ENCODE peak calls at places on chromosomes 11 and 22, in seven cellular contexts. M, A, Q, N, F, D and G are unnamed samples. For H3K4me1, the result is how much of the 10 kb centered on the place peaks cover.

GRCh38 chr22:35324067-35324466 is 24.4 kb downstream of the TOM1 start:
- DNase-seq in M (peak), A (no peak), Q (no peak), N (no peak), F (no peak), D (no peak), G (no peak)

GRCh38 chr22:45524157-45524556 is 21.5 kb downstream of the FBLN1 start:
- DNase-seq in M (peak), A (no peak), Q (no peak), N (no peak), F (no peak), D (no peak), G (no peak)

GRCh38 chr22:19855504-19856409 is 1.1 kb upstream of the GNB1L start:
- DNase-seq in M (peak), A (peak), Q (peak), N (peak), F (peak), D (peak), G (no peak)

GRCh38 chr22:47105085-47105484 is 342.6 kb downstream of the TBC1D22A start:
- DNase-seq in M (no peak), A (no peak), Q (no peak), N (no peak), F (no peak), D (no peak), G (no peak)

GRCh38 chr11:28981331-28981865 is 873.2 kb downstream of the METTL15 start:
- DNase-seq in M (no peak), A (no peak), Q (peak), N (peak), F (no peak), D (no peak), G (no peak)

GRCh38 chr11:125402436-125402835 is 93.6 kb downstream of the FEZ1 start:
- DNase-seq in M (peak), A (no peak), Q (peak), N (peak), F (no peak), D (no peak), G (no peak)

GRCh38 chr11:35151896-35152295 is 12.9 kb downstream of the CD44 start:
- DNase-seq in M (no peak), A (no peak), Q (no peak), N (no peak), F (no peak), D (no peak), G (no peak)

GRCh38 chr11:45045692-45046471 is 95.2 kb upstream of the TP53I11 start:
- DNase-seq in M (peak), A (peak), Q (peak), N (peak), F (peak), D (no peak), G (peak)

GRCh38 chr22:41828516-41828915 is 4.4 kb upstream of the SREBF2 start:
- DNase-seq in M (no peak), A (no peak), Q (no peak), N (no peak), F (no peak), D (no peak), G (no peak)

GRCh38 chr11:100546714-100547113 is 140.4 kb upstream of the ARHGAP42 start:
- DNase-seq in M (no peak), A (no peak), Q (peak), N (peak), F (no peak), D (no peak), G (peak)

GRCh38 chr22:26890870-26891269 is 233.5 kb downstream of the MIAT start:
- DNase-seq in M (no peak), A (no peak), Q (no peak), N (no peak), F (no peak), D (no peak), G (no peak)

GRCh38 chr11:58058276-58059010 is 27.7 kb downstream of the OR6Q1 start:
- DNase-seq in M (peak), A (no peak), Q (no peak), N (no peak), F (no peak), D (no peak), G (no peak)

GRCh38 chr22:40670058-40670457 is 9.2 kb upstream of the MCHR1 start:
- DNase-seq in M (no peak), A (no peak), Q (no peak), N (no peak), F (no peak), D (no peak), G (no peak)

GRCh38 chr11:16337421-16338213 is 18.7 kb downstream of the SOX6 start:
- DNase-seq in M (no peak), A (no peak), Q (no peak), N (no peak), F (no peak), D (no peak), G (no peak)

GRCh38 chr22:48866906-48867597 is 960.6 kb downstream of the BRD1 start:
- DNase-seq in M (peak), A (no peak), Q (no peak), N (no peak), F (no peak), D (no peak), G (no peak)

GRCh38 chr11:14411818-14412217 is 52.8 kb upstream of the RRAS2 start:
- DNase-seq in M (no peak), A (no peak), Q (peak), N (peak), F (no peak), D (no peak), G (no peak)

GRCh38 chr11:62556872-62557631 is 10.4 kb upstream of the AHNAK start:
- DNase-seq in M (no peak), A (peak), Q (no peak), N (no peak), F (no peak), D (peak), G (peak)

GRCh38 chr11:44609028-44609782 is 43.7 kb downstream of the CD82 start:
- DNase-seq in M (no peak), A (peak), Q (no peak), N (no peak), F (no peak), D (peak), G (no peak)

GRCh38 chr22:24894220-24894975 is 52.1 kb downstream of the LHFPL7 start:
- DNase-seq in M (peak), A (no peak), Q (peak), N (peak), F (peak), D (no peak), G (peak)

GRCh38 chr11:3134218-3134621 is 30.9 kb downstream of the OSBPL5 start:
- DNase-seq in M (peak), A (no peak), Q (no peak), N (no peak), F (peak), D (no peak), G (no peak)

GRCh38 chr11:57251491-57252104 is 14.5 kb upstream of the APLNR start:
- DNase-seq in M (no peak), A (no peak), Q (peak), N (peak), F (no peak), D (no peak), G (no peak)

GRCh38 chr22:48210812-48211211 is 1448.4 kb downstream of the TBC1D22A start:
- DNase-seq in M (no peak), A (no peak), Q (no peak), N (no peak), F (no peak), D (no peak), G (no peak)

GRCh38 chr11:130403301-130403804 is 25.1 kb downstream of the ADAMTS8 start:
- DNase-seq in M (peak), A (no peak), Q (peak), N (peak), F (peak), D (no peak), G (peak)

GRCh38 chr11:75743711-75744563 is 24.6 kb upstream of the DGAT2 start:
- DNase-seq in M (no peak), A (no peak), Q (no peak), N (no peak), F (no peak), D (no peak), G (peak)

GRCh38 chr11:132909016-132909606 is 623.2 kb downstream of the OPCML start:
- DNase-seq in M (no peak), A (no peak), Q (no peak), N (no peak), F (no peak), D (no peak), G (no peak)

GRCh38 chr11:127862406-127862805 is 725.0 kb downstream of the ETS1 start:
- DNase-seq in M (no peak), A (no peak), Q (peak), N (no peak), F (no peak), D (no peak), G (peak)

GRCh38 chr22:43169310-43170130 is 17.4 kb downstream of the TTLL12 start:
- DNase-seq in M (no peak), A (no peak), Q (no peak), N (no peak), F (no peak), D (no peak), G (no peak)

GRCh38 chr11:67615455-67616430 is 9.0 kb downstream of the NDUFV1 start:
- DNase-seq in M (peak), A (peak), Q (no peak), N (no peak), F (no peak), D (peak), G (no peak)

GRCh38 chr22:28123989-28124766 is 205.1 kb upstream of the PITPNB start:
- DNase-seq in M (no peak), A (no peak), Q (no peak), N (no peak), F (no peak), D (no peak), G (no peak)

GRCh38 chr11:100525635-100526034 is 161.5 kb upstream of the ARHGAP42 start:
- DNase-seq in M (no peak), A (no peak), Q (no peak), N (no peak), F (no peak), D (no peak), G (no peak)

GRCh38 chr22:38718414-38718813 is 12.7 kb downstream of the GTPBP1 start:
- DNase-seq in M (peak), A (no peak), Q (peak), N (peak), F (peak), D (no peak), G (peak)

GRCh38 chr11:11403763-11404725 is 51.0 kb upstream of the CSNK2A3 start:
- DNase-seq in M (no peak), A (no peak), Q (peak), N (peak), F (peak), D (no peak), G (peak)

GRCh38 chr11:128525411-128526243 is 61.7 kb downstream of the ETS1 start:
- DNase-seq in M (no peak), A (peak), Q (peak), N (peak), F (no peak), D (peak), G (peak)

GRCh38 chr11:46457659-46458058 is 66.1 kb upstream of the CHRM4 start:
- DNase-seq in M (no peak), A (no peak), Q (no peak), N (no peak), F (no peak), D (no peak), G (no peak)

GRCh38 chr11:95067828-95068244 is 1.1 kb downstream of the SRSF8 start:
- DNase-seq in M (no peak), A (no peak), Q (no peak), N (no peak), F (no peak), D (no peak), G (no peak)

GRCh38 chr11:95074806-95075563 is 8.3 kb downstream of the SRSF8 start:
- DNase-seq in M (peak), A (no peak), Q (no peak), N (no peak), F (no peak), D (no peak), G (peak)

GRCh38 chr11:95076416-95076815 is 9.7 kb downstream of the SRSF8 start:
- DNase-seq in M (no peak), A (peak), Q (peak), N (peak), F (peak), D (no peak), G (peak)

GRCh38 chr11:95068549-95068948 is 1.8 kb downstream of the SRSF8 start:
- DNase-seq in M (peak), A (peak), Q (peak), N (peak), F (peak), D (peak), G (peak)

DNA sequence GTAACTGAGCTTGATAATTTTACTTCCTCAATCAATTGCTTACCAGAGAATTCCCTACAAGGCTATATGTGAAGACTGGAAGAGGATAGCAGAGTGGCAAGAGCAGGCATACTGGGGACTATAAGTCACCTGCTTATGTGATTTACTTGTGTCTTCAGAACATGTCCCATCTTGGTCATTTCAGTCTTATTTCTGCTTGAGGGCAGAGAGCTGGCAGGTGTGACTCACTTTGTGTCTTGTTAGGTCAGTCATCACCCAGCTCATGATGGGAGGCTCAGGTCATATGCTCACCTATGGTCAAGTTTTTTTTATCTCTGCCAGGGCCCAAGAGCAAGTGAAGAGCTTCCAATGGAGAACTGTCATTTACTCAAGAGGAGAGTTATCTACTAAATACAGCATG is 6.2 kb downstream of the SRSF8 start:
- DNase-seq in M (no peak), A (no peak), Q (no peak), N (no peak), F (no peak), D (no peak), G (no peak)
- H3K4me1 ChIP-seq in M (under half), A (under half), Q (under half), N (under half), F (under half), D (under half), G (under half)

GRCh38 chr22:33895444-33895843 is 24.8 kb downstream of the LARGE1 start:
- DNase-seq in M (no peak), A (no peak), Q (no peak), N (no peak), F (no peak), D (no peak), G (no peak)

GRCh38 chr22:33896154-33896800 is 24.0 kb downstream of the LARGE1 start:
- DNase-seq in M (no peak), A (no peak), Q (no peak), N (no peak), F (no peak), D (no peak), G (no peak)

GRCh38 chr22:33897621-33897910 is 22.7 kb downstream of the LARGE1 start:
- DNase-seq in M (no peak), A (no peak), Q (no peak), N (no peak), F (no peak), D (no peak), G (no peak)

GRCh38 chr22:33898121-33898520 is 22.2 kb downstream of the LARGE1 start:
- DNase-seq in M (no peak), A (no peak), Q (no peak), N (no peak), F (no peak), D (no peak), G (no peak)

GRCh38 chr22:33896801-33897620 is 23.3 kb downstream of the LARGE1 start:
- DNase-seq in M (no peak), A (no peak), Q (peak), N (no peak), F (no peak), D (no peak), G (peak)
- H3K4me1 ChIP-seq in M (under half), A (under half), Q (under half), N (under half), F (under half), D (under half), G (under half)

GRCh38 chr11:86477495-86478155 is 102.9 kb downstream of the CCDC81 start:
- DNase-seq in M (no peak), A (no peak), Q (peak), N (peak), F (peak), D (no peak), G (no peak)

GRCh38 chr11:86481399-86481798 is 106.7 kb downstream of the CCDC81 start:
- DNase-seq in M (no peak), A (no peak), Q (no peak), N (no peak), F (no peak), D (no peak), G (no peak)

GRCh38 chr11:86476109-86476861 is 101.6 kb downstream of the CCDC81 start:
- DNase-seq in M (no peak), A (no peak), Q (no peak), N (no peak), F (peak), D (no peak), G (no peak)

GRCh38 chr11:86475027-86475426 is 100.3 kb downstream of the CCDC81 start:
- DNase-seq in M (no peak), A (no peak), Q (no peak), N (no peak), F (no peak), D (no peak), G (no peak)

DNA sequence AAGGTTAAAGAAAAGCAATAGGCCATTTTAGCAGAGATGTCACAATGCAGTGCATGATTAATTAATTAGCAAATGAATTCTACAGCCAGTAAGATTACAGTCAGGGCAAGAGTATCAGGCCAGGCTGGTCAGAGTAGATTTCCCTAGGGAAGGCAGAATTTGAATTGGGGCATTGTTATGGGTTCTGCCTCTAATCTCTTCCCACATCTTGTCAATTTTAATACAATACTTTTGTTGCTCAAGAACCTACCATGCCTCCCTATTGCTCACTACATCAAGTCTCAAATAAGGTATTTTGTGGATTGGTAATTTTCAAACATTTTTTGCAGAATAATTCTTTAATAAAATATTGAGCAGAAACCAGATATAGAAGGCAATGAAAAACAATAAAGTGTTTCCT is 103.7 kb downstream of the CCDC81 start:
- DNase-seq in M (no peak), A (no peak), Q (no peak), N (no peak), F (no peak), D (no peak), G (no peak)
- H3K4me1 ChIP-seq in M (under half), A (under half), Q (under half), N (under half), F (under half), D (under half), G (under half)

GRCh38 chr11:119419246-119419645 is 3.7 kb downstream of the THY1 start:
- DNase-seq in M (no peak), A (no peak), Q (no peak), N (no peak), F (no peak), D (no peak), G (no peak)
- H3K4me1 ChIP-seq in M (under half), A (under half), Q (under half), N (under half), F (under half), D (under half), G (under half)

DNA sequence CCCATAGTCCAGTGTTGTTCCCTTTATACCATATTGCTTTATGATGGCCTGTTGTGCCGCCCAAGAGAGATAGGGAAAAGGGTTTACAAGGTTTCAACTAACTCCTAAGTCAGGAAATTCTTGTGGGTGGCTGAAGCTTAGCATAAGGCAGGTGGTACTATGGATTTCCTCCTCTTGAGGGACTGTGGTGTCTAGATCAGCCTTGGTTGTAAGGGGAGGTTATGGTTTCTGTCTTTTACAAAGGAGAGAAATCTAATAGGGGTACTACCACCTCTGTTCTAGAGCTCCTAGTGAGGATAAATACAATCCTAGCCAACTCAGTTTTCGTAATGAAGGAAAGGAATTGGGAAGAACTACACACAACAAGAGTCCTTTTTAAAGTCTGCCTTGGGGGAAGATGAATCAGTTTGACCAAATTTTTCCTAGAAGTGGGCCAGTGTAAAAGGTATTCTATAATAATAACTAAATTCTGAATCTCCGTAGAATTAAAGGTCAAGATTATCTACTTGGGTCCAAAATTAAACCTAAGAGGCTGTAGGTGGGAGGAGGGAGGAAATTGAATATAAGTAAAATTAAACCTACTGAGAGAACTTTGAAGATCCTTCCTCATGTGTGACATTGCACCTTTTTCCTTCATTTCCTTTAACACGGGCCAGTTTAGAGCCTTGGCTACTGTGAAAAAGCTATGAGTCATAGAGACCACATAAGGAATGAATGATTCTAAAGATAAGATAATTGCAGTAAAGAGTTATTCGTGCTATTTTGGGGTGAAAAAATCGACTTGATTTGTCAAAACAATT is 17.2 kb downstream of the DLAT start:
- DNase-seq in M (no peak), A (no peak), Q (peak), N (peak), F (no peak), D (no peak), G (no peak)
- H3K4me1 ChIP-seq in M (under half), A (under half), Q (under half), N (under half), F (under half), D (under half), G (under half)

DNA sequence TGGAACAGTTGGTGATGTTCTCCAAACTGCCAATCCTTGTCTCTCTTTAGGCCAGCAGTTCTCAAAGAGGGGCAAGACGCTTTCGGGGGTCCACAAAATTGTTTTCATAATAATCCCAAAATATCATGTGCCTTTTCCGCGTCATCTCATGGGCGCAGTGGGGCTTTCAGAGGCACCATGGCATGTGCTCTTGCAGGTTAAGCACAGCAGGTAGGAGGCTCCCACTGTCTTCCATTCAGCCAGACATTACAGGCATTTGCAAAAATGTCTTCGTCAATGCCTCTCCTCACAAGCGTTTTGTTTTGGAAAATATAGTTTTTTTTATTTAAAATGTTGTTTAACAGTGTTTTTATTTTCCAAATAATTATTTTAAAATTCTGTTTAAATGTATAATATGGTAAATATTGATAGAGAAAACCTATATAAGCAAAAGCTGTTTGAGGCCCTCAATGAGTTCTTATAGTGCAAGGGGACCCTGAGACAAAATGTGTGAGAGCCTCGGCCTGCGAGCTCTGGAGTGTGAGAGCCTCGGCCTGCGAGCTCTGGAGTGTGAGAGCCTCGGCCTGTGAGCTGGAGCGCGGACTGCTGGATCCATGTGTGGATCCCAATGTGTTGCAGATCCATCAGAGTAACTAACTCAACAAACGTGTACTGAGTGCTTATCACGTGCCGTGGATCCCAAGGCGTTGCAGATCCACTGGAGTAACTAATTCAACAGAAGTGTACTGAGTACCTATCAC is 6.2 kb downstream of the RTL6 start:
- DNase-seq in M (no peak), A (no peak), Q (no peak), N (no peak), F (no peak), D (no peak), G (no peak)
- H3K4me1 ChIP-seq in M (under half), A (under half), Q (under half), N (under half), F (under half), D (under half), G (under half)

GRCh38 chr11:123775274-123775673 is 21.0 kb upstream of the OR6X1 start:
- DNase-seq in M (no peak), A (no peak), Q (no peak), N (no peak), F (no peak), D (no peak), G (no peak)
- H3K4me1 ChIP-seq in M (under half), A (under half), Q (under half), N (under half), F (under half), D (under half), G (under half)